ENCODE peak calls at places on chromosomes 2 and 18, in four cellular contexts. F is GM20000, O is T-helper 22 cell, Y is NCI-H1417. N is an unnamed sample.

GRCh38 chr2:237630216-237631000 is 3.0 kb downstream of the LRRFIP1 start:
- DNase-seq in F (no peak), O (no peak), Y (no peak), N (no peak)

GRCh38 chr2:174681983-174682577 is 82.2 kb downstream of the CHRNA1 start:
- DNase-seq in Y (peak), F (peak), O (peak), N (no peak)

GRCh38 chr2:180513389-180513788 is 467.0 kb upstream of the UBE2E3 start:
- DNase-seq in O (no peak), Y (no peak), F (no peak), N (no peak)

GRCh38 chr2:146246734-146247523 is 1597.9 kb upstream of the ACVR2A start:
- DNase-seq in O (no peak), F (no peak), Y (no peak), N (no peak)

GRCh38 chr2:234242446-234242810 is 191.9 kb downstream of the SPP2 start:
- DNase-seq in F (no peak), Y (no peak), O (no peak), N (no peak)

GRCh38 chr2:204452464-204453023 is 92.7 kb upstream of the PARD3B start:
- DNase-seq in F (no peak), O (no peak), Y (peak), N (peak)

GRCh38 chr2:16675781-16676180 is 10.1 kb upstream of the CYRIA start:
- DNase-seq in O (no peak), Y (no peak), F (no peak), N (no peak)

GRCh38 chr2:102848366-102848839 is 86.6 kb downstream of the TMEM182 start:
- DNase-seq in F (peak), Y (peak), O (no peak), N (no peak)

GRCh38 chr2:178152542-178152941 is 40.3 kb downstream of the RBM45 start:
- DNase-seq in F (no peak), Y (no peak), O (no peak), N (no peak)

GRCh38 chr2:8154936-8155335 is 526.9 kb upstream of the ID2 start:
- DNase-seq in O (no peak), F (no peak), Y (no peak), N (peak)

GRCh38 chr2:175630319-175631246 is 371.5 kb downstream of the LNPK start:
- DNase-seq in F (no peak), Y (peak), O (no peak), N (no peak)

GRCh38 chr18:25125670-25126069 is 226.3 kb downstream of the ZNF521 start:
- DNase-seq in O (no peak), F (no peak), Y (no peak), N (no peak)

GRCh38 chr2:197353393-197354168 is 43.0 kb upstream of the ANKRD44 start:
- DNase-seq in Y (no peak), O (no peak), F (no peak), N (no peak)